ENCODE peak calls at places on chromosomes 6 and 20, in four cellular contexts. E, S, L and G are unnamed samples.

GRCh38 chr20:1345030-1345755 is 16.3 kb upstream of the SDCBP2 start:
- DNase-seq in S (no peak), L (no peak), E (no peak), G (no peak)

GRCh38 chr6:42441661-42442081 is 10.1 kb downstream of the TRERF1 start:
- DNase-seq in L (no peak), E (no peak), S (no peak), G (peak; percentile 61)

GRCh38 chr20:37529214-37529967 is 1.7 kb upstream of the BLCAP start:
- DNase-seq in L (no peak), E (no peak), S (no peak), G (no peak)

GRCh38 chr20:56773731-56774130 is 144.6 kb downstream of the TFAP2C start:
- DNase-seq in L (no peak), E (no peak), S (no peak), G (no peak)

GRCh38 chr6:105855433-105855832 is 230.7 kb upstream of the PRDM1 start:
- DNase-seq in S (no peak), L (no peak), E (no peak), G (no peak)

GRCh38 chr6:87705070-87705691 is 3.1 kb upstream of the AKIRIN2 start:
- DNase-seq in L (peak; percentile 22), S (no peak), E (peak; percentile 83), G (no peak)

GRCh38 chr6:14207493-14207892 is 89.9 kb downstream of the CD83 start:
- DNase-seq in S (no peak), L (no peak), E (no peak), G (no peak)

GRCh38 chr6:139695361-139695760 is 320.9 kb upstream of the CITED2 start:
- DNase-seq in L (no peak), E (no peak), S (no peak), G (no peak)

GRCh38 chr6:157980288-157981131 is 1.2 kb upstream of the SYNJ2 start:
- DNase-seq in S (no peak), L (no peak), E (no peak), G (peak; percentile 36)

GRCh38 chr6:30691208-30691872 is 556 bp upstream of the NRM start:
- DNase-seq in E (no peak), S (no peak), L (no peak), G (no peak)

GRCh38 chr20:1664911-1665310 is 7.3 kb upstream of the SIRPG start:
- DNase-seq in L (no peak), E (peak; percentile 19), S (no peak), G (no peak)

GRCh38 chr20:1186367-1186991 is 1.7 kb upstream of the TMEM74B start:
- DNase-seq in E (no peak), L (no peak), S (no peak), G (no peak)

GRCh38 chr6:20438462-20439070 is 36.9 kb downstream of the E2F3 start:
- DNase-seq in L (no peak), E (no peak), S (no peak), G (no peak)

GRCh38 chr6:11215773-11216172 is 16.7 kb downstream of the NEDD9 start:
- DNase-seq in L (no peak), E (no peak), S (no peak), G (no peak)

GRCh38 chr6:164308339-164308738 is 893.8 kb downstream of the QKI start:
- DNase-seq in E (no peak), S (no peak), L (no peak), G (no peak)

GRCh38 chr6:26556263-26557070 is 18.3 kb downstream of the HMGN4 start:
- DNase-seq in S (peak; percentile 48), L (peak; percentile 77), E (no peak), G (peak; percentile 77)

GRCh38 chr6:93177918-93178317 is 241.4 kb downstream of the EPHA7 start:
- DNase-seq in S (no peak), L (no peak), E (no peak), G (no peak)

GRCh38 chr6:77876300-77876699 is 223.5 kb downstream of the MEI4 start:
- DNase-seq in E (no peak), L (no peak), S (no peak), G (no peak)

GRCh38 chr6:18990313-18990978 is 603.3 kb downstream of the RNF144B start:
- DNase-seq in E (no peak), S (peak; percentile 70), L (peak; percentile 56), G (peak; percentile 88)

GRCh38 chr20:38321959-38322598 is 18.1 kb downstream of the BPI start:
- DNase-seq in E (no peak), L (peak; percentile 62), S (peak; percentile 73), G (peak; percentile 35)

GRCh38 chr6:71250050-71250689 is 38.4 kb upstream of the OGFRL1 start:
- DNase-seq in E (no peak), L (no peak), S (no peak), G (no peak)

GRCh38 chr6:39005774-39006173 is 42.8 kb upstream of the GLP1R start:
- DNase-seq in S (no peak), L (no peak), E (no peak), G (no peak)

GRCh38 chr6:156175971-156176421 is 601.2 kb upstream of the ARID1B start:
- DNase-seq in S (peak; percentile 64), L (no peak), E (no peak), G (peak; percentile 59)

GRCh38 chr20:35300469-35301262 is 8.4 kb upstream of the FAM83C start:
- DNase-seq in L (no peak), E (no peak), S (no peak), G (no peak)

GRCh38 chr20:51531141-51531710 is 11.3 kb downstream of the NFATC2 start:
- DNase-seq in E (no peak), S (no peak), L (no peak), G (no peak)
- TF ChIP-seq USF1 in E (no peak), S (no peak), L (no peak), G (no peak)

GRCh38 chr20:61251529-61252393 is at the start of gene CDH4:
- DNase-seq in S (peak; percentile 63), L (no peak), E (no peak), G (peak; percentile 47)

GRCh38 chr20:61254881-61255589 is 3.0 kb downstream of the CDH4 start:
- DNase-seq in S (no peak), L (no peak), E (no peak), G (no peak)

GRCh38 chr20:61252601-61253263 is 671 bp downstream of the CDH4 start:
- DNase-seq in L (no peak), E (no peak), S (peak; percentile 58), G (no peak)

GRCh38 chr20:61253640-61254511 is 1.8 kb downstream of the CDH4 start:
- DNase-seq in E (no peak), S (peak; percentile 63), L (no peak), G (peak; percentile 21)

DNA sequence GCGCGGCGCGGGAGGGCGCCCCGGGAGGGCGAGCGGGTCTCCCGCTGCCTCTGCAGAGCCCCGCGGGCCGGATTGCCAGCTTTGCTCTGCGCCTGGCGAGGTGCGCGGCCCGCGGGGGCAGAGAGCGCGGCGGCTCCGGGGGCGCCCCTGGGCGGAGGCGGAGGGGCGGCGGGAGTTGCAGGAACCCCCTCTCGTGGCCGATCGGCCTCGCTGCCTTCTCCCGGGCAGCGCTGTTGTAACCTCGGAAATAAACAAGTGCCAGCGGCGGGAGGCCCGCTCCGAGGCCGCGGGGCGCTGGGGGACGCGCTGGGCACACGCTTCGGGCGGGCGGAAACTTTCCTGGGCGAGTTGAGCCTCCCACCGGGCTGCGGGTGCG is 1.2 kb downstream of the CDH4 start:
- DNase-seq in S (peak; percentile 69), L (no peak), E (no peak), G (peak; percentile 47)
- TF ChIP-seq USF1 in S (no peak), L (no peak), E (no peak), G (no peak)

GRCh38 chr6:131694832-131695426 is 6.3 kb downstream of the OR2A4 start:
- DNase-seq in E (no peak), S (peak; percentile 60), L (peak; percentile 48), G (peak; percentile 68)
- TF ChIP-seq USF1 in E (no peak), S (no peak), L (no peak), G (no peak)

GRCh38 chr6:8274240-8274639 is 161.1 kb downstream of the SLC35B3 start:
- DNase-seq in L (no peak), E (no peak), S (no peak), G (no peak)

GRCh38 chr6:8275667-8276066 is 159.7 kb downstream of the SLC35B3 start:
- DNase-seq in E (no peak), S (no peak), L (no peak), G (no peak)

GRCh38 chr6:8278562-8278961 is 156.8 kb downstream of the SLC35B3 start:
- DNase-seq in S (peak; percentile 64), L (no peak), E (no peak), G (no peak)

GRCh38 chr6:8277769-8278168 is 157.6 kb downstream of the SLC35B3 start:
- DNase-seq in L (no peak), E (no peak), S (peak; percentile 27), G (peak; percentile 26)

DNA sequence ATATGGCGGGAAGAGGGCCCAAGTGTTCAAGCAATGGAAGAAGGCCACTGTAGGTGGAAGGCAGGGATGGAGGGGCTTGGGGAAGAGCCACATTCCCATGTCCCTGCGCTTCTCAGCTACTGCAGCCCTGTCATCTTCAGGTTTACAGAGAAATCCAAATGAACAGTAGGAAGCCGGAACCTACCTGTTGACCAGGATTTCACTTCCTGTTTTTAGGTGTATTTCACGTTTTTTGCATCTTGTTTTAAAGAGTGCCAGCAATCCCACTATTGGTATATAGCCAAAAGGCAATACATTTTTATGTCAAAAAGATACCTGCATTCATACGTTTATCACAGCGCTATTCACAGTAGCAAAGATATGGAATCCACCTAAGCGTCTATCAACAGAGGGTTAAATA is 159.2 kb downstream of the SLC35B3 start:
- DNase-seq in S (no peak), E (no peak), L (no peak), G (no peak)
- TF ChIP-seq USF1 in S (no peak), E (no peak), L (no peak), G (no peak)

GRCh38 chr20:6492396-6493055 is 275.0 kb upstream of the BMP2 start:
- DNase-seq in S (no peak), L (no peak), E (no peak), G (no peak)

GRCh38 chr20:6483727-6484126 is 283.8 kb upstream of the BMP2 start:
- DNase-seq in L (no peak), S (no peak), E (no peak), G (no peak)

GRCh38 chr20:6485376-6485775 is 282.1 kb upstream of the BMP2 start:
- DNase-seq in E (no peak), S (no peak), L (no peak), G (no peak)

GRCh38 chr20:6490849-6491248 is 276.6 kb upstream of the BMP2 start:
- DNase-seq in E (no peak), S (no peak), L (no peak), G (no peak)

DNA sequence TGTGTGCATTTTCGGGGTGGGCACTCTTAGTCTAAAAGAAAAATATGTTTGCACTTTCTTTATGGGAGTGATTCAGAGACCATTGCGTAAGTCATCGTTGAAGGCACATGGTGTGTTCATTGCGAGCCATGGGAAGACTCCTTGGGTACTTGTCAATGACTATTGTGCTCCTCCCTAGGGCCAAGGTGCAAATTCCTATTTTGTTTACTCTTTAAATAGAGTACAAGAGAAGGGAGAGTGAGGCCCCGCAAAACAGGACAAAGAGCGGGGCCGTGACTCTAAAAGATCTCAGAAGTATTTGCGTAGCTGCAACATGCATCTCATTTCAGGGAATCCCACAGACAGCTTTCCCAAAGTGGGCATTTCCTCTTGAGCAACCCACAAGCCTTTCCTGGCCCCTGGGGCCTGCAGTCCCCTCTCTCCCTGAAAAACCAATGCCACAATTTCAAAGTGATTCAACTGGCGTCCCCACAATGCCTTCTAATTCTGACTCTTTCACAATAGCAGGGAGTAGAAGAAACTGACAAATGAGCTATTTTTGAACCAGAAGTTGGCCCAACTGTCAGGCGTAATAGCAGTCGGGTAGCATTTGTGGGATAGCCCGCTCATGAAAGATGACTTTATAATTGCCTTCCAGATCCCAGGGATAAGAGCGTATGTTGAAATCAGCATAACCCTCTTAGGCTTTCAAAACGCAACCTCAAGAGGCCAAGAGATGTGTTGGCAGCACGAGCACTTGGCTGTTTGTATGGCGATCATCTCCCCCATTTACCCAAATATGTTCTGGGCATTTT is 277.9 kb upstream of the BMP2 start:
- DNase-seq in L (no peak), S (no peak), E (no peak), G (no peak)
- TF ChIP-seq USF1 in L (no peak), S (no peak), E (no peak), G (no peak)